ENCODE peak calls at places on chromosomes 7 and 10, in four cellular contexts. H, O, E and U are unnamed samples.

GRCh38 chr10:103062854-103063642 is 130.0 kb downstream of the NT5C2 start:
- DNase-seq in H (no peak), O (no peak), E (no peak), U (peak; percentile 30)

GRCh38 chr10:69458426-69459100 is 7.3 kb downstream of the TSPAN15 start:
- DNase-seq in H (no peak), O (peak; percentile 67), E (no peak), U (no peak)

GRCh38 chr10:124999433-125000365 is 57.8 kb downstream of the ZRANB1 start:
- DNase-seq in H (no peak), O (peak; percentile 60), E (no peak), U (peak; percentile 96)

GRCh38 chr7:124790645-124791044 is 25.1 kb upstream of the GPR37 start:
- DNase-seq in H (no peak), O (no peak), E (no peak), U (no peak)

GRCh38 chr10:125062244-125063208 is 97.8 kb downstream of the CTBP2 start:
- DNase-seq in H (no peak), O (no peak), E (no peak), U (no peak)

GRCh38 chr7:133775201-133775600 is 351.9 kb upstream of the LRGUK start:
- DNase-seq in H (no peak), O (no peak), E (no peak), U (no peak)

GRCh38 chr10:59623823-59624535 is 85.7 kb downstream of the SLC16A9 start:
- DNase-seq in H (no peak), O (no peak), E (no peak), U (no peak)

GRCh38 chr7:107955394-107955793 is 47.6 kb downstream of the LAMB1 start:
- DNase-seq in H (no peak), O (no peak), E (no peak), U (no peak)

GRCh38 chr10:7122561-7122960 is 288.3 kb downstream of the SFMBT2 start:
- DNase-seq in H (no peak), O (no peak), E (no peak), U (no peak)

GRCh38 chr10:123599366-123599849 is 66.7 kb upstream of the GPR26 start:
- DNase-seq in H (no peak), O (no peak), E (no peak), U (no peak)

GRCh38 chr10:117339569-117339968 is 35.7 kb downstream of the PDZD8 start:
- DNase-seq in H (no peak), O (no peak), E (no peak), U (peak; percentile 53)

GRCh38 chr7:22173884-22174573 is 182.9 kb downstream of the RAPGEF5 start:
- DNase-seq in H (peak; percentile 7), O (no peak), E (no peak), U (no peak)

GRCh38 chr10:46225597-46225996 is 61.2 kb upstream of the ANTXRL start:
- DNase-seq in H (no peak), O (peak; percentile 72), E (no peak), U (no peak)

GRCh38 chr10:101660268-101660667 is 34.7 kb downstream of the FBXW4 start:
- DNase-seq in H (no peak), O (no peak), E (no peak), U (no peak)

GRCh38 chr10:126902157-126902556 is 3.1 kb upstream of the DOCK1 start:
- DNase-seq in H (no peak), O (peak; percentile 35), E (no peak), U (peak; percentile 86)

GRCh38 chr10:6487919-6488318 is 92.2 kb downstream of the PRKCQ start:
- DNase-seq in H (no peak), O (no peak), E (no peak), U (no peak)

GRCh38 chr7:23184709-23185354 is 3.0 kb downstream of the NUP42 start:
- DNase-seq in H (no peak), O (no peak), E (no peak), U (peak; percentile 77)

GRCh38 chr10:91194497-91195179 is 25.8 kb upstream of the PCGF5 start:
- DNase-seq in H (no peak), O (no peak), E (no peak), U (peak; percentile 82)

GRCh38 chr7:100575206-100575631 is 1.5 kb upstream of the SAP25 start:
- DNase-seq in H (no peak), O (no peak), E (no peak), U (no peak)

GRCh38 chr10:24425151-24425550 is 216.2 kb downstream of the KIAA1217 start:
- DNase-seq in H (no peak), O (no peak), E (no peak), U (no peak)

GRCh38 chr7:141342664-141343400 is 208.4 kb upstream of the AGK start:
- DNase-seq in H (no peak), O (no peak), E (no peak), U (no peak)

GRCh38 chr10:119395287-119396007 is 147.1 kb downstream of the RGS10 start:
- DNase-seq in H (no peak), O (peak; percentile 88), E (no peak), U (no peak)

GRCh38 chr10:30481603-30482002 is 47.6 kb downstream of the MAP3K8 start:
- DNase-seq in H (no peak), O (no peak), E (no peak), U (no peak)

GRCh38 chr7:82810558-82811259 is 352.0 kb downstream of the PCLO start:
- DNase-seq in H (no peak), O (no peak), E (no peak), U (peak; percentile 90)

GRCh38 chr10:28180654-28181053 is 122.2 kb downstream of the MPP7 start:
- DNase-seq in H (no peak), O (no peak), E (no peak), U (peak; percentile 23)

GRCh38 chr7:5425507-5426225 is 2.0 kb upstream of the TNRC18 start:
- DNase-seq in H (no peak), O (peak; percentile 86), E (no peak), U (peak; percentile 94)

GRCh38 chr7:40057292-40057691 is 77.1 kb downstream of the MPLKIP start:
- DNase-seq in H (no peak), O (no peak), E (no peak), U (peak; percentile 61)

GRCh38 chr7:153393666-153394065 is 634.1 kb downstream of the ACTR3B start:
- DNase-seq in H (no peak), O (no peak), E (no peak), U (no peak)

GRCh38 chr10:97140887-97141745 is 44.6 kb downstream of the SLIT1 start:
- DNase-seq in H (no peak), O (peak; percentile 41), E (no peak), U (no peak)

GRCh38 chr7:151279868-151280267 is 31.4 kb upstream of the SMARCD3 start:
- DNase-seq in H (no peak), O (no peak), E (no peak), U (no peak)

GRCh38 chr7:230274-230673 is 37.9 kb downstream of the FAM20C start:
- DNase-seq in H (no peak), O (no peak), E (no peak), U (no peak)

GRCh38 chr7:7201583-7202374 is 19.4 kb downstream of the C1GALT1 start:
- DNase-seq in H (peak; percentile 35), O (peak; percentile 84), E (peak; percentile 14), U (no peak)

GRCh38 chr7:140045697-140046096 is 17.1 kb downstream of the PARP12 start:
- DNase-seq in H (no peak), O (no peak), E (no peak), U (no peak)

GRCh38 chr7:43071604-43072003 is 40.8 kb upstream of the HECW1 start:
- DNase-seq in H (no peak), O (no peak), E (no peak), U (peak; percentile 25)

GRCh38 chr10:35797187-35797586 is 155.1 kb upstream of the FZD8 start:
- DNase-seq in H (no peak), O (no peak), E (no peak), U (peak; percentile 25)
- H3K27ac ChIP-seq in H (no peak overlapping the region), O (no peak overlapping the region), E (no peak overlapping the region), U (no peak overlapping the region)

GRCh38 chr7:49774459-49775064 is 1.1 kb downstream of the VWC2 start:
- DNase-seq in H (no peak), O (peak; percentile 69), E (no peak), U (no peak)
- H3K27ac ChIP-seq in H (no peak overlapping the region), O (no peak overlapping the region), E (no peak overlapping the region), U (no peak overlapping the region)

GRCh38 chr10:33026422-33026821 is 68.4 kb upstream of the ITGB1 start:
- DNase-seq in H (no peak), O (no peak), E (no peak), U (no peak)
- H3K27ac ChIP-seq in H (no peak overlapping the region), O (no peak overlapping the region), E (no peak overlapping the region), U (no peak overlapping the region)

DNA sequence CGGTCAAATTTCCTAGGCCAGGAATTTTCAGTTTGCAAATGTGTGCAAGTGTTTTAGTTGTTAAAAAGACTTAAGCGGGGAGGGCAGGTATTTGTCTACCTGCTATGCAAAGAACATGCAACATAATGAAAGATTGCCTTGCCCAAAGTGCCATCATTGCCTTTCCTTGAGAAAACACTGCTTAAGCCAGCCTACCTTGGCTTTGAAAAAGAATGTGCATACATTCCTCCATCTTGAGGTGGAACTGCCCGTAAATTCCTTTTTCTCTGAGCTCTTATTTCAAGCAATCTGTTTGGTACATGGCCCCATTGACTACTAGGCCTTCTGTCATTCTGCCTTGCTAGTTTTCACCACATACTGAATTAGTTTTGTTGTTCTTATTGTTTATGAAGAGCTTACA is 29.3 kb downstream of the BZW2 start:
- DNase-seq in H (no peak), O (no peak), E (no peak), U (no peak)
- H3K27ac ChIP-seq in H (no peak overlapping the region), O (no peak overlapping the region), E (no peak overlapping the region), U (no peak overlapping the region)

DNA sequence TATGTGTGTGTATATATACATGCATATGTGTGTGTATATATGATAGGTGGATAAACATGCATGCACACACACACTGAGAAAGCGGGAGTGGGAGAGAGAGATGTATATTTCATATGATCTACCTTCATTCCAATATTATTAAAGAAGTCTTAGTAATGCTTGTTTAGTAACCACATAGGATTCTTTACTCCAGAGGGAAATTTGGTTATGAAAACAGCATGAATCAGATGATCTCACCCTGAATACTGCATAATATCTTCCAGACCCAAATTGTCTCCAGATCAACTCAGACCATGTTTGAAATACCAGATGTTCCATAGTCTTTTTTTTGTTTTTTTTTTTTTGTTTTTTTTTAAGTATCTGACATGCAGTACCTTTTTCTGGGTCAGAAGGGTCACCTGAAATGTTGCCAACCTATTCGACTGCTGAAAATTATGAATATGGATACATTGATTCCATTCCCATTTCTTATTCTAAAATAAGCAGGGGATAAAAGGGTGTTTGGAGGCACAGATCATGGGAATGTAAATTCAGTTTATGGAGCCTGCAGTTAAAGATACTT is 17.4 kb downstream of the TES start:
- DNase-seq in H (no peak), O (no peak), E (no peak), U (peak; percentile 93)
- H3K27ac ChIP-seq in H (no peak overlapping the region), O (no peak overlapping the region), E (no peak overlapping the region), U (peak overlapping the region; percentile 67)